ENCODE peak calls at places on chromosomes 12 and 14, in seven cellular contexts. N, H, L, A, T, U and G are unnamed samples.

GRCh38 chr14:75306917-75307699 is 28.5 kb downstream of the FOS start:
- DNase-seq in N (no peak), H (peak), L (no peak), A (no peak), T (no peak), U (no peak), G (no peak)

GRCh38 chr14:59221558-59221957 is 33.1 kb downstream of the DAAM1 start:
- DNase-seq in N (no peak), H (no peak), L (no peak), A (no peak), T (no peak), U (no peak), G (no peak)

GRCh38 chr14:75295061-75295461 is 16.4 kb downstream of the FOS start:
- DNase-seq in N (no peak), H (peak), L (peak), A (no peak), T (peak), U (peak), G (no peak)

GRCh38 chr14:22545842-22546721 is 42.9 kb downstream of the DAD1 start:
- DNase-seq in N (no peak), H (peak), L (peak), A (peak), T (no peak), U (no peak), G (no peak)

GRCh38 chr12:24360057-24360456 is 410.6 kb upstream of the SOX5 start:
- DNase-seq in N (no peak), H (no peak), L (no peak), A (no peak), T (no peak), U (no peak), G (no peak)

GRCh38 chr14:28141662-28142061 is 624.9 kb upstream of the FOXG1 start:
- DNase-seq in N (no peak), H (no peak), L (no peak), A (no peak), T (no peak), U (no peak), G (no peak)

GRCh38 chr12:6553051-6553868 is 2.6 kb downstream of the IFFO1 start:
- DNase-seq in N (no peak), H (no peak), L (peak), A (no peak), T (no peak), U (peak), G (no peak)

GRCh38 chr12:120709976-120710804 is at the start of gene UNC119B:
- DNase-seq in N (peak), H (peak), L (peak), A (peak), T (peak), U (peak), G (no peak)

GRCh38 chr14:24052656-24053547 is 1.1 kb downstream of the CARMIL3 start:
- DNase-seq in N (no peak), H (no peak), L (no peak), A (peak), T (no peak), U (no peak), G (no peak)

GRCh38 chr14:99755629-99756603 is 37.3 kb upstream of the EML1 start:
- DNase-seq in N (no peak), H (no peak), L (peak), A (no peak), T (peak), U (peak), G (peak)

GRCh38 chr12:30931222-30931621 is 4.7 kb downstream of the TSPAN11 start:
- DNase-seq in N (no peak), H (no peak), L (no peak), A (no peak), T (no peak), U (no peak), G (no peak)

GRCh38 chr14:36845346-36846042 is 183.8 kb downstream of the PAX9 start:
- DNase-seq in N (no peak), H (no peak), L (no peak), A (no peak), T (no peak), U (no peak), G (no peak)

GRCh38 chr14:89110110-89110509 is 285.7 kb downstream of the TTC8 start:
- DNase-seq in N (no peak), H (no peak), L (no peak), A (no peak), T (no peak), U (no peak), G (no peak)